ENCODE peak calls at places on chromosomes 2 and 18, in ten cellular contexts. Z is K562, L is transverse colon, S is upper lobe of left lung, T is uterus, R is stomach, B is thyroid gland, K is endothelial cell of umbilical vein, Y is right lobe of liver, M is tibial nerve. A is an unnamed sample.

GRCh38 chr2:24708537-24709152 is 84.5 kb downstream of the PTRHD1 start:
- DNase-seq in Z (no peak), L (no peak), S (no peak), T (no peak), R (no peak), B (no peak), K (peak), Y (no peak), M (no peak), A (no peak)

GRCh38 chr2:19124135-19124534 is 234.3 kb downstream of the OSR1 start:
- DNase-seq in Z (no peak), L (no peak), S (no peak), T (no peak), R (no peak), B (no peak), K (no peak), Y (no peak), M (no peak), A (no peak)

GRCh38 chr2:229335349-229335748 is 64.3 kb upstream of the PID1 start:
- DNase-seq in Z (no peak), L (no peak), S (no peak), T (no peak), R (no peak), B (no peak), K (no peak), Y (no peak), M (no peak), A (no peak)

GRCh38 chr2:61770746-61771145 is 83.1 kb downstream of the FAM161A start:
- DNase-seq in Z (no peak), L (no peak), S (no peak), T (no peak), R (peak), B (peak), K (no peak), Y (no peak), M (no peak), A (no peak)

GRCh38 chr18:38747153-38747552 is 1181.6 kb upstream of the CELF4 start:
- DNase-seq in Z (no peak), L (no peak), S (no peak), T (no peak), R (no peak), B (no peak), K (no peak), Y (no peak), M (no peak), A (no peak)

GRCh38 chr18:46481048-46481846 is 175.8 kb downstream of the LOXHD1 start:
- DNase-seq in Z (peak), L (peak), S (peak), T (no peak), R (peak), B (peak), K (peak), Y (no peak), M (peak), A (peak)

GRCh38 chr18:64720781-64721464 is 572.0 kb upstream of the LINC00305 start:
- DNase-seq in Z (no peak), L (peak), S (no peak), T (no peak), R (peak), B (no peak), K (no peak), Y (no peak), M (no peak), A (no peak)

GRCh38 chr2:11573418-11574175 is 39.8 kb downstream of the GREB1 start:
- DNase-seq in Z (no peak), L (no peak), S (no peak), T (no peak), R (no peak), B (no peak), K (no peak), Y (no peak), M (no peak), A (no peak)

GRCh38 chr2:18379869-18380268 is 180.6 kb downstream of the RDH14 start:
- DNase-seq in Z (no peak), L (no peak), S (no peak), T (no peak), R (no peak), B (no peak), K (no peak), Y (no peak), M (no peak), A (no peak)

GRCh38 chr18:34342960-34343359 is 118.2 kb upstream of the NOL4 start:
- DNase-seq in Z (no peak), L (no peak), S (no peak), T (no peak), R (no peak), B (no peak), K (peak), Y (no peak), M (no peak), A (no peak)

GRCh38 chr2:138421971-138422335 is 79.6 kb upstream of the SPOPL start:
- DNase-seq in Z (no peak), L (no peak), S (peak), T (no peak), R (no peak), B (peak), K (peak), Y (no peak), M (no peak), A (no peak)

GRCh38 chr2:238267884-238268680 is 20.3 kb downstream of the PER2 start:
- DNase-seq in Z (no peak), L (no peak), S (no peak), T (no peak), R (no peak), B (no peak), K (no peak), Y (peak), M (no peak), A (no peak)

GRCh38 chr2:41042343-41042742 is 590.5 kb upstream of the SLC8A1 start:
- DNase-seq in Z (no peak), L (no peak), S (no peak), T (no peak), R (no peak), B (no peak), K (no peak), Y (no peak), M (no peak), A (no peak)

GRCh38 chr18:37567061-37567993 is 1.7 kb upstream of the CELF4 start:
- DNase-seq in Z (no peak), L (no peak), S (no peak), T (no peak), R (no peak), B (no peak), K (no peak), Y (no peak), M (no peak), A (no peak)

GRCh38 chr2:100692906-100693305 is 127.0 kb upstream of the NPAS2 start:
- DNase-seq in Z (no peak), L (no peak), S (no peak), T (no peak), R (no peak), B (no peak), K (no peak), Y (no peak), M (no peak), A (no peak)

GRCh38 chr2:111122631-111123421 is 2.1 kb downstream of the BCL2L11 start:
- DNase-seq in Z (no peak), L (peak), S (peak), T (peak), R (peak), B (peak), K (peak), Y (peak), M (peak), A (peak)

GRCh38 chr2:45862843-45863242 is 211.4 kb downstream of the PRKCE start:
- DNase-seq in Z (no peak), L (no peak), S (no peak), T (no peak), R (no peak), B (no peak), K (no peak), Y (no peak), M (no peak), A (no peak)

GRCh38 chr2:215811409-215812355 is 201.7 kb downstream of the MREG start:
- DNase-seq in Z (no peak), L (no peak), S (no peak), T (no peak), R (no peak), B (no peak), K (no peak), Y (no peak), M (no peak), A (no peak)

GRCh38 chr2:238876232-238876630 is 28.3 kb downstream of the TWIST2 start:
- DNase-seq in Z (no peak), L (no peak), S (peak), T (no peak), R (peak), B (no peak), K (no peak), Y (no peak), M (no peak), A (no peak)

GRCh38 chr2:128613876-128614275 is 295.2 kb upstream of the HS6ST1 start:
- DNase-seq in Z (no peak), L (no peak), S (no peak), T (no peak), R (no peak), B (no peak), K (no peak), Y (peak), M (no peak), A (no peak)

GRCh38 chr2:60334610-60335009 is 218.8 kb downstream of the BCL11A start:
- DNase-seq in Z (no peak), L (no peak), S (no peak), T (no peak), R (no peak), B (no peak), K (no peak), Y (no peak), M (no peak), A (no peak)

GRCh38 chr18:72833471-72833870 is 34.3 kb downstream of the NETO1 start:
- DNase-seq in Z (no peak), L (no peak), S (no peak), T (no peak), R (no peak), B (no peak), K (no peak), Y (no peak), M (no peak), A (no peak)

GRCh38 chr2:75560022-75560767 is 544 bp downstream of the EVA1A start:
- DNase-seq in Z (no peak), L (no peak), S (peak), T (peak), R (no peak), B (peak), K (peak), Y (peak), M (no peak), A (peak)

GRCh38 chr2:234448506-234449169 is 48.2 kb downstream of the ARL4C start:
- DNase-seq in Z (no peak), L (no peak), S (no peak), T (no peak), R (no peak), B (no peak), K (no peak), Y (no peak), M (no peak), A (no peak)

GRCh38 chr2:192465145-192465544 is 270.4 kb upstream of the TMEFF2 start:
- DNase-seq in Z (no peak), L (no peak), S (no peak), T (no peak), R (peak), B (no peak), K (no peak), Y (no peak), M (no peak), A (no peak)

GRCh38 chr2:96225016-96225533 is 16.4 kb upstream of the STARD7 start:
- DNase-seq in Z (no peak), L (no peak), S (no peak), T (no peak), R (no peak), B (no peak), K (no peak), Y (no peak), M (peak), A (no peak)

GRCh38 chr2:67733517-67733916 is 329.3 kb downstream of the C1D start:
- DNase-seq in Z (no peak), L (no peak), S (peak), T (no peak), R (no peak), B (no peak), K (peak), Y (no peak), M (no peak), A (peak)

GRCh38 chr2:217356795-217357194 is 496.9 kb upstream of the TNP1 start:
- DNase-seq in Z (no peak), L (no peak), S (no peak), T (no peak), R (no peak), B (peak), K (no peak), Y (no peak), M (peak), A (peak)

GRCh38 chr2:171004363-171004762 is 75.3 kb downstream of the GORASP2 start:
- DNase-seq in Z (no peak), L (no peak), S (no peak), T (no peak), R (no peak), B (no peak), K (no peak), Y (no peak), M (no peak), A (no peak)

GRCh38 chr2:173434729-173435345 is 80.2 kb downstream of the CDCA7 start:
- DNase-seq in Z (no peak), L (no peak), S (no peak), T (no peak), R (no peak), B (no peak), K (no peak), Y (no peak), M (no peak), A (peak)

GRCh38 chr2:10966741-10967140 is 55.0 kb downstream of the KCNF1 start:
- DNase-seq in Z (no peak), L (no peak), S (no peak), T (no peak), R (no peak), B (no peak), K (no peak), Y (no peak), M (no peak), A (no peak)

GRCh38 chr2:234826676-234827075 is 125.1 kb upstream of the SH3BP4 start:
- DNase-seq in Z (no peak), L (no peak), S (no peak), T (no peak), R (no peak), B (no peak), K (no peak), Y (no peak), M (no peak), A (no peak)

GRCh38 chr18:61578846-61579245 is 245.6 kb downstream of the CDH20 start:
- DNase-seq in Z (no peak), L (no peak), S (no peak), T (no peak), R (no peak), B (no peak), K (no peak), Y (no peak), M (no peak), A (no peak)

GRCh38 chr2:100747996-100748615 is 71.8 kb upstream of the NPAS2 start:
- DNase-seq in Z (no peak), L (no peak), S (no peak), T (no peak), R (no peak), B (no peak), K (no peak), Y (no peak), M (no peak), A (no peak)

GRCh38 chr2:188890755-188891154 is 83.4 kb upstream of the COL3A1 start:
- DNase-seq in Z (no peak), L (no peak), S (no peak), T (no peak), R (no peak), B (no peak), K (no peak), Y (no peak), M (no peak), A (no peak)

GRCh38 chr2:188894979-188895378 is 79.2 kb upstream of the COL3A1 start:
- DNase-seq in Z (no peak), L (no peak), S (no peak), T (no peak), R (no peak), B (no peak), K (no peak), Y (no peak), M (no peak), A (no peak)

GRCh38 chr2:188897096-188897495 is 77.1 kb upstream of the COL3A1 start:
- DNase-seq in Z (no peak), L (no peak), S (no peak), T (no peak), R (no peak), B (peak), K (no peak), Y (no peak), M (peak), A (no peak)

GRCh38 chr2:188892632-188893031 is 81.5 kb upstream of the COL3A1 start:
- DNase-seq in Z (no peak), L (no peak), S (no peak), T (no peak), R (no peak), B (no peak), K (no peak), Y (no peak), M (no peak), A (no peak)

DNA sequence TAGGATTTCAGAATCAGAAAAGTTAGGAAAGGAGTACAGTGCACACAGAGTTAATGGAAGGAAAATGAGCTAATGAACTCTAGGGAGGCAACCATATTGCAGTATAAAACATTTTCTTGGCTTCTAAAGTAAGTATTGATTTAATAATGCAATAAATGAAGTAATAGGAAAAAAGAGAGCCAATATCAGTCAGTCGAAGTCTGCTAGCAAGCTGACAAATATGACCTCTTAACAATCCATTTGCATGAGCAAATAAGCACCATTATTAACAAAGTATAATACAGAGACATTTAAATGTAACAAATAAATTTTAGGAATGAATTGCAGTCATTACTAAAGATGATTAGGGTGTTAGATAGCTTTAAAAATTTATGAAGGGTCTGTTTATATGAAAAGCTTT is 80.1 kb upstream of the COL3A1 start:
- DNase-seq in Z (no peak), L (no peak), S (no peak), T (no peak), R (no peak), B (no peak), K (no peak), Y (no peak), M (no peak), A (no peak)
- TF ChIP-seq POLR2A in Z (no peak), L (no peak), S (no peak), T (no peak), R (no peak), B (no peak), K (no peak), Y (no peak), M (no peak), A (no peak)

DNA sequence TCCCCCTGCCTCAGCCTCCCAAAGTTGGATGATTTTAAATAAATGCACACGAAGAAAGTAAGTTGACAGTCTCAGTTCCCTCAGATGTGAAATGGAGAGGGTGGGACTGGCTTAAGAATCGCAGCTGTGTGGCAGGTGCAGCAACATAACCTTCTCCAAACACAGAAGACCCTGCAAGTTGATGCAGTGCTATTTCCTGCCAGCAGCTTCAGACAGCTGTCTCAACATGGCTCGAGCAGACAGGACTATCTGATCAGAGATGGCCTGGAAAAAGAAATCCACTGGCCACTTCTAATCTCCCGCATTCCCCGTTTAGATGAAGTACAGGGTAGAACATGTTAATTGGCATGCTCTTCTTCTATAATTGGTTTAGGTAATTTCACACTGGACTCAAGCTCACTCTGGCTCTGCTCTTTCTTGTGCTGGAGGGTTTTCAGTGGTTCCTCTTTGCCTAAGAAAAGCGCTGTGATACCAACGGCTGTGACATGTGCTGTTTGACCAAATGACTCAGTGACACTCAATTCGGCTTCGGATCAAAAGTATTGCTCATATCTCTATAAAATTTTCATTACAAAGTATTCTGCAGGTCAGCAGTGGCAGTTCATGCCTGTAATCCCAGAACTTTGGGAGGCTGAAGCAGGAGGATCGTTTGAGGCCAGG is 40.2 kb downstream of the MYOM1 start:
- DNase-seq in Z (no peak), L (no peak), S (no peak), T (no peak), R (no peak), B (no peak), K (no peak), Y (no peak), M (no peak), A (no peak)
- TF ChIP-seq POLR2A in Z (no peak), L (no peak), S (no peak), T (no peak), R (no peak), B (no peak), K (no peak), Y (no peak), M (no peak), A (no peak)

DNA sequence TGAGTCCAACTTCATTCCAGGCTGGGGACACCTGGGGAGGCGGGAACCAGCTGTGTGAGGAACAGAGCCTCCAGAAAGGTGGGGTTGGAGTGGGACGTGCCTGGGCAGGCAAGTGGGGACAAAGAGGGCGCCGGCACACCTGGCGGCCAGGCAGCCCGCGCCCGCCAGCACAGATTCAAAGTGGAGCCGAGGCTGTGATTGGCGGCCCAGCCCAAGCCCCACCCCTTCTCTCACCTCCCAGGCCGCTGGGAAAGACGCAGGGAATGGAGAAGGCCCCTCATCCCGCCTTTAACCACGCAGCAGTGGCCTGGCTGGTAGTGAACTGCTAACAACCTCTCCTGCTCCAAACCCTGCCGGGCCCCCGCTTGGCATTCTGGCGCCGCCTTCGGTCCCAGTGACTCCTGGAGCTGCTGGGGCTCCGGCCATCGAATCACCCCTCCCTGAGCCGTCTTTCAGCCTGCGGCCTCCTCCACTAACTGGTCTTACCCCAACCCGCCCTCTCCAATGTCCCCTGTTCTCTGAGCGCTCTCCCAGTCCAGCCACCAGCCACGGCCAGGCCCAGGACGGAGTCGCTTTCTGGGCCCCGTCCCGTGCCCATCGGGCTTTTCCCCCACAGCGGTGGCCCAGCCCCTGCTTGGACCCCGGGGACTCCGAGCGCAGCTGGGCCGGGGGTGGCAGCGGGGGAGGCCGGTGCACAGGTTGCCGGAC is 27.9 kb upstream of the PTMA start:
- DNase-seq in Z (peak), L (peak), S (peak), T (no peak), R (peak), B (peak), K (no peak), Y (no peak), M (no peak), A (no peak)
- TF ChIP-seq POLR2A in Z (no peak), L (no peak), S (no peak), T (no peak), R (no peak), B (no peak), K (no peak), Y (no peak), M (no peak), A (no peak)

GRCh38 chr2:145034511-145034910 is 514.6 kb upstream of the ZEB2 start:
- DNase-seq in Z (no peak), L (no peak), S (no peak), T (no peak), R (no peak), B (no peak), K (no peak), Y (no peak), M (no peak), A (no peak)

GRCh38 chr2:145032791-145033190 is 512.9 kb upstream of the ZEB2 start:
- DNase-seq in Z (no peak), L (no peak), S (no peak), T (no peak), R (no peak), B (no peak), K (no peak), Y (no peak), M (no peak), A (no peak)

GRCh38 chr2:145029885-145030284 is 510.0 kb upstream of the ZEB2 start:
- DNase-seq in Z (no peak), L (no peak), S (no peak), T (no peak), R (no peak), B (no peak), K (no peak), Y (no peak), M (no peak), A (no peak)

GRCh38 chr2:145036421-145036901 is 516.5 kb upstream of the ZEB2 start:
- DNase-seq in Z (no peak), L (no peak), S (no peak), T (no peak), R (no peak), B (no peak), K (no peak), Y (no peak), M (no peak), A (no peak)

DNA sequence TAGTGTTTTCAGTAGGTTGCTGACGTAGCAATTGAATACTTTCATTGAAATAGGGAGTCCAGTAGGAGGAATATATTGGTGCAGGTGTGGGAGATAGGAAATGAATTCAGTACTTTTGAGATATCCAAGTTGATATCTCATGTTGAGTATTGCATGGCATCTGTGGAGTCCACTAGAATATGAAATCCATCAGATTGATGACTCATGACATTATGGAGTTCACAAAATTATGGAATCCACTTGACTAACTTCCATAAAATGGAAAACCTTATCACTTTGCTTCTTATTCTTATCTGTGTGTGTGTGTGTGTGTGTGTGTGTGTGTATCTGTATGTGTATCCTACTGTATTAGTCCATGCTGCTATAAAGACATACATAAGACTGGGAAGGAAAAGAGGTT is 513.5 kb upstream of the ZEB2 start:
- DNase-seq in Z (no peak), L (no peak), S (no peak), T (no peak), R (no peak), B (no peak), K (no peak), Y (no peak), M (no peak), A (no peak)
- TF ChIP-seq POLR2A in Z (no peak), L (no peak), S (no peak), T (no peak), R (no peak), B (no peak), K (no peak), Y (no peak), M (no peak), A (no peak)

A was measured in testis.